ENCODE peak calls at places on chromosomes 4 and X, in nine cellular contexts. One of them, this sample, is unnamed.

GRCh38 chr4:113790478-113790877 is 28.9 kb upstream of the CAMK2D start:
- DNase-seq in iPS-NIHi11: no peak
- DNase-seq in HFF-Myc: no peak
- DNase-seq in EL: no peak
- DNase-seq in activated naive CD8-positive, alpha-beta T cell treated with anti-CD3 and anti-CD28 coated beads, Interleukin-2, amount 50 U/mL, for 16 hours: no peak
- DNase-seq in nephron progenitor cell: no peak
- DNase-seq in activated naive CD4-positive, alpha-beta T cell treated with anti-CD3 and anti-CD28 coated beads, Interleukin-2, amount 10 ng/mL, durations not matched to agents 7 days and 5 days: no peak
- DNase-seq in choroid plexus epithelial cell: no peak
- DNase-seq in adipocyte: no peak
- DNase-seq in this sample: no peak

GRCh38 chr4:88216395-88216794 is 58.0 kb upstream of the ABCG2 start:
- DNase-seq in activated naive CD8-positive, alpha-beta T cell treated with anti-CD3 and anti-CD28 coated beads, Interleukin-2, amount 50 U/mL, for 16 hours: no peak
- DNase-seq in HFF-Myc: no peak
- DNase-seq in choroid plexus epithelial cell: no peak
- DNase-seq in iPS-NIHi11: no peak
- DNase-seq in activated naive CD4-positive, alpha-beta T cell treated with anti-CD3 and anti-CD28 coated beads, Interleukin-2, amount 10 ng/mL, durations not matched to agents 7 days and 5 days: no peak
- DNase-seq in nephron progenitor cell: no peak
- DNase-seq in adipocyte: no peak
- DNase-seq in EL: no peak
- DNase-seq in this sample: no peak

GRCh38 chrX:154412468-154412867 is 1.1 kb downstream of the TAFAZZIN start:
- DNase-seq in adipocyte: peak
- DNase-seq in iPS-NIHi11: no peak
- DNase-seq in activated naive CD4-positive, alpha-beta T cell treated with anti-CD3 and anti-CD28 coated beads, Interleukin-2, amount 10 ng/mL, durations not matched to agents 7 days and 5 days: peak
- DNase-seq in choroid plexus epithelial cell: no peak
- DNase-seq in nephron progenitor cell: no peak
- DNase-seq in EL: no peak
- DNase-seq in activated naive CD8-positive, alpha-beta T cell treated with anti-CD3 and anti-CD28 coated beads, Interleukin-2, amount 50 U/mL, for 16 hours: no peak
- DNase-seq in HFF-Myc: no peak
- DNase-seq in this sample: no peak

GRCh38 chrX:129606918-129607317 is 47.8 kb downstream of the APLN start:
- DNase-seq in adipocyte: peak
- DNase-seq in iPS-NIHi11: peak
- DNase-seq in choroid plexus epithelial cell: peak
- DNase-seq in activated naive CD8-positive, alpha-beta T cell treated with anti-CD3 and anti-CD28 coated beads, Interleukin-2, amount 50 U/mL, for 16 hours: peak
- DNase-seq in activated naive CD4-positive, alpha-beta T cell treated with anti-CD3 and anti-CD28 coated beads, Interleukin-2, amount 10 ng/mL, durations not matched to agents 7 days and 5 days: peak
- DNase-seq in HFF-Myc: peak
- DNase-seq in EL: peak
- DNase-seq in nephron progenitor cell: peak
- DNase-seq in this sample: no peak

GRCh38 chr4:78527103-78527502 is 24.5 kb upstream of the ANXA3 start:
- DNase-seq in nephron progenitor cell: no peak
- DNase-seq in iPS-NIHi11: no peak
- DNase-seq in activated naive CD8-positive, alpha-beta T cell treated with anti-CD3 and anti-CD28 coated beads, Interleukin-2, amount 50 U/mL, for 16 hours: no peak
- DNase-seq in HFF-Myc: no peak
- DNase-seq in activated naive CD4-positive, alpha-beta T cell treated with anti-CD3 and anti-CD28 coated beads, Interleukin-2, amount 10 ng/mL, durations not matched to agents 7 days and 5 days: no peak
- DNase-seq in choroid plexus epithelial cell: no peak
- DNase-seq in EL: no peak
- DNase-seq in adipocyte: no peak
- DNase-seq in this sample: no peak

GRCh38 chr4:88803600-88804096 is 106.0 kb upstream of the NAP1L5 start:
- DNase-seq in activated naive CD8-positive, alpha-beta T cell treated with anti-CD3 and anti-CD28 coated beads, Interleukin-2, amount 50 U/mL, for 16 hours: no peak
- DNase-seq in HFF-Myc: peak
- DNase-seq in activated naive CD4-positive, alpha-beta T cell treated with anti-CD3 and anti-CD28 coated beads, Interleukin-2, amount 10 ng/mL, durations not matched to agents 7 days and 5 days: no peak
- DNase-seq in iPS-NIHi11: no peak
- DNase-seq in choroid plexus epithelial cell: peak
- DNase-seq in EL: peak
- DNase-seq in nephron progenitor cell: no peak
- DNase-seq in adipocyte: peak
- DNase-seq in this sample: no peak

GRCh38 chrX:17860811-17861495 is at the start of gene RAI2:
- DNase-seq in activated naive CD8-positive, alpha-beta T cell treated with anti-CD3 and anti-CD28 coated beads, Interleukin-2, amount 50 U/mL, for 16 hours: no peak
- DNase-seq in iPS-NIHi11: peak
- DNase-seq in nephron progenitor cell: peak
- DNase-seq in adipocyte: peak
- DNase-seq in HFF-Myc: no peak
- DNase-seq in EL: no peak
- DNase-seq in activated naive CD4-positive, alpha-beta T cell treated with anti-CD3 and anti-CD28 coated beads, Interleukin-2, amount 10 ng/mL, durations not matched to agents 7 days and 5 days: peak
- DNase-seq in choroid plexus epithelial cell: no peak
- DNase-seq in this sample: no peak

GRCh38 chr4:113435893-113436292 is 325.6 kb downstream of the CAMK2D start:
- DNase-seq in choroid plexus epithelial cell: peak
- DNase-seq in iPS-NIHi11: peak
- DNase-seq in HFF-Myc: peak
- DNase-seq in EL: peak
- DNase-seq in adipocyte: peak
- DNase-seq in activated naive CD4-positive, alpha-beta T cell treated with anti-CD3 and anti-CD28 coated beads, Interleukin-2, amount 10 ng/mL, durations not matched to agents 7 days and 5 days: no peak
- DNase-seq in activated naive CD8-positive, alpha-beta T cell treated with anti-CD3 and anti-CD28 coated beads, Interleukin-2, amount 50 U/mL, for 16 hours: no peak
- DNase-seq in nephron progenitor cell: no peak
- DNase-seq in this sample: no peak

GRCh38 chr4:71184195-71184781 is 154.5 kb upstream of the SLC4A4 start:
- DNase-seq in choroid plexus epithelial cell: peak
- DNase-seq in nephron progenitor cell: peak
- DNase-seq in iPS-NIHi11: peak
- DNase-seq in adipocyte: peak
- DNase-seq in activated naive CD8-positive, alpha-beta T cell treated with anti-CD3 and anti-CD28 coated beads, Interleukin-2, amount 50 U/mL, for 16 hours: no peak
- DNase-seq in activated naive CD4-positive, alpha-beta T cell treated with anti-CD3 and anti-CD28 coated beads, Interleukin-2, amount 10 ng/mL, durations not matched to agents 7 days and 5 days: peak
- DNase-seq in EL: peak
- DNase-seq in HFF-Myc: peak
- DNase-seq in this sample: peak

GRCh38 chrX:12206413-12206812 is 68.1 kb downstream of the FRMPD4 start:
- DNase-seq in nephron progenitor cell: no peak
- DNase-seq in EL: no peak
- DNase-seq in HFF-Myc: no peak
- DNase-seq in activated naive CD8-positive, alpha-beta T cell treated with anti-CD3 and anti-CD28 coated beads, Interleukin-2, amount 50 U/mL, for 16 hours: no peak
- DNase-seq in activated naive CD4-positive, alpha-beta T cell treated with anti-CD3 and anti-CD28 coated beads, Interleukin-2, amount 10 ng/mL, durations not matched to agents 7 days and 5 days: no peak
- DNase-seq in choroid plexus epithelial cell: no peak
- DNase-seq in adipocyte: no peak
- DNase-seq in iPS-NIHi11: no peak
- DNase-seq in this sample: no peak

GRCh38 chr4:112112590-112113170 is 32.6 kb upstream of the FAM241A start:
- DNase-seq in EL: no peak
- DNase-seq in activated naive CD8-positive, alpha-beta T cell treated with anti-CD3 and anti-CD28 coated beads, Interleukin-2, amount 50 U/mL, for 16 hours: no peak
- DNase-seq in iPS-NIHi11: no peak
- DNase-seq in nephron progenitor cell: no peak
- DNase-seq in choroid plexus epithelial cell: peak
- DNase-seq in adipocyte: no peak
- DNase-seq in activated naive CD4-positive, alpha-beta T cell treated with anti-CD3 and anti-CD28 coated beads, Interleukin-2, amount 10 ng/mL, durations not matched to agents 7 days and 5 days: no peak
- DNase-seq in HFF-Myc: no peak
- DNase-seq in this sample: no peak

GRCh38 chr4:28947374-28947773 is 1772.8 kb upstream of the PCDH7 start:
- DNase-seq in nephron progenitor cell: no peak
- DNase-seq in activated naive CD4-positive, alpha-beta T cell treated with anti-CD3 and anti-CD28 coated beads, Interleukin-2, amount 10 ng/mL, durations not matched to agents 7 days and 5 days: no peak
- DNase-seq in HFF-Myc: no peak
- DNase-seq in adipocyte: no peak
- DNase-seq in activated naive CD8-positive, alpha-beta T cell treated with anti-CD3 and anti-CD28 coated beads, Interleukin-2, amount 50 U/mL, for 16 hours: no peak
- DNase-seq in choroid plexus epithelial cell: no peak
- DNase-seq in EL: no peak
- DNase-seq in iPS-NIHi11: no peak
- DNase-seq in this sample: no peak

GRCh38 chr4:140469806-140470733 is 28.0 kb downstream of the MGAT4D start:
- DNase-seq in iPS-NIHi11: peak
- DNase-seq in activated naive CD4-positive, alpha-beta T cell treated with anti-CD3 and anti-CD28 coated beads, Interleukin-2, amount 10 ng/mL, durations not matched to agents 7 days and 5 days: no peak
- DNase-seq in EL: peak
- DNase-seq in choroid plexus epithelial cell: no peak
- DNase-seq in nephron progenitor cell: peak
- DNase-seq in adipocyte: no peak
- DNase-seq in HFF-Myc: no peak
- DNase-seq in activated naive CD8-positive, alpha-beta T cell treated with anti-CD3 and anti-CD28 coated beads, Interleukin-2, amount 50 U/mL, for 16 hours: no peak
- DNase-seq in this sample: no peak

GRCh38 chrX:19616959-19617358 is 101.7 kb upstream of the MAP3K15 start:
- DNase-seq in activated naive CD4-positive, alpha-beta T cell treated with anti-CD3 and anti-CD28 coated beads, Interleukin-2, amount 10 ng/mL, durations not matched to agents 7 days and 5 days: no peak
- DNase-seq in HFF-Myc: no peak
- DNase-seq in choroid plexus epithelial cell: peak
- DNase-seq in activated naive CD8-positive, alpha-beta T cell treated with anti-CD3 and anti-CD28 coated beads, Interleukin-2, amount 50 U/mL, for 16 hours: no peak
- DNase-seq in iPS-NIHi11: no peak
- DNase-seq in EL: peak
- DNase-seq in adipocyte: peak
- DNase-seq in nephron progenitor cell: no peak
- DNase-seq in this sample: no peak

GRCh38 chr4:17512973-17513665 is 1.2 kb upstream of the QDPR start:
- DNase-seq in adipocyte: no peak
- DNase-seq in activated naive CD4-positive, alpha-beta T cell treated with anti-CD3 and anti-CD28 coated beads, Interleukin-2, amount 10 ng/mL, durations not matched to agents 7 days and 5 days: no peak
- DNase-seq in activated naive CD8-positive, alpha-beta T cell treated with anti-CD3 and anti-CD28 coated beads, Interleukin-2, amount 50 U/mL, for 16 hours: no peak
- DNase-seq in nephron progenitor cell: no peak
- DNase-seq in choroid plexus epithelial cell: no peak
- DNase-seq in iPS-NIHi11: no peak
- DNase-seq in EL: no peak
- DNase-seq in HFF-Myc: no peak
- DNase-seq in this sample: no peak

GRCh38 chr4:76607846-76608245 is 172.8 kb downstream of the SHROOM3 start:
- DNase-seq in iPS-NIHi11: no peak
- DNase-seq in nephron progenitor cell: no peak
- DNase-seq in HFF-Myc: no peak
- DNase-seq in activated naive CD8-positive, alpha-beta T cell treated with anti-CD3 and anti-CD28 coated beads, Interleukin-2, amount 50 U/mL, for 16 hours: no peak
- DNase-seq in choroid plexus epithelial cell: no peak
- DNase-seq in adipocyte: no peak
- DNase-seq in activated naive CD4-positive, alpha-beta T cell treated with anti-CD3 and anti-CD28 coated beads, Interleukin-2, amount 10 ng/mL, durations not matched to agents 7 days and 5 days: no peak
- DNase-seq in EL: no peak
- DNase-seq in this sample: no peak

GRCh38 chr4:110615366-110616161 is 7.3 kb downstream of the PITX2 start:
- DNase-seq in choroid plexus epithelial cell: no peak
- DNase-seq in EL: no peak
- DNase-seq in nephron progenitor cell: peak
- DNase-seq in activated naive CD4-positive, alpha-beta T cell treated with anti-CD3 and anti-CD28 coated beads, Interleukin-2, amount 10 ng/mL, durations not matched to agents 7 days and 5 days: no peak
- DNase-seq in activated naive CD8-positive, alpha-beta T cell treated with anti-CD3 and anti-CD28 coated beads, Interleukin-2, amount 50 U/mL, for 16 hours: no peak
- DNase-seq in iPS-NIHi11: peak
- DNase-seq in adipocyte: no peak
- DNase-seq in HFF-Myc: no peak
- DNase-seq in this sample: no peak

GRCh38 chr4:8451440-8452182 is 11.0 kb downstream of the TRMT44 start:
- DNase-seq in activated naive CD4-positive, alpha-beta T cell treated with anti-CD3 and anti-CD28 coated beads, Interleukin-2, amount 10 ng/mL, durations not matched to agents 7 days and 5 days: no peak
- DNase-seq in choroid plexus epithelial cell: no peak
- DNase-seq in HFF-Myc: no peak
- DNase-seq in activated naive CD8-positive, alpha-beta T cell treated with anti-CD3 and anti-CD28 coated beads, Interleukin-2, amount 50 U/mL, for 16 hours: no peak
- DNase-seq in EL: no peak
- DNase-seq in adipocyte: peak
- DNase-seq in nephron progenitor cell: no peak
- DNase-seq in iPS-NIHi11: no peak
- DNase-seq in this sample: no peak

GRCh38 chrX:136619889-136620505 is 28.0 kb upstream of the CD40LG start:
- DNase-seq in HFF-Myc: no peak
- DNase-seq in activated naive CD4-positive, alpha-beta T cell treated with anti-CD3 and anti-CD28 coated beads, Interleukin-2, amount 10 ng/mL, durations not matched to agents 7 days and 5 days: peak
- DNase-seq in nephron progenitor cell: no peak
- DNase-seq in activated naive CD8-positive, alpha-beta T cell treated with anti-CD3 and anti-CD28 coated beads, Interleukin-2, amount 50 U/mL, for 16 hours: no peak
- DNase-seq in adipocyte: no peak
- DNase-seq in choroid plexus epithelial cell: no peak
- DNase-seq in EL: no peak
- DNase-seq in iPS-NIHi11: no peak
- DNase-seq in this sample: no peak

GRCh38 chr4:110085131-110085530 is 113.3 kb downstream of the ELOVL6 start:
- DNase-seq in activated naive CD8-positive, alpha-beta T cell treated with anti-CD3 and anti-CD28 coated beads, Interleukin-2, amount 50 U/mL, for 16 hours: no peak
- DNase-seq in iPS-NIHi11: no peak
- DNase-seq in activated naive CD4-positive, alpha-beta T cell treated with anti-CD3 and anti-CD28 coated beads, Interleukin-2, amount 10 ng/mL, durations not matched to agents 7 days and 5 days: no peak
- DNase-seq in choroid plexus epithelial cell: peak
- DNase-seq in nephron progenitor cell: no peak
- DNase-seq in HFF-Myc: no peak
- DNase-seq in EL: peak
- DNase-seq in adipocyte: no peak
- DNase-seq in this sample: no peak

GRCh38 chrX:73851014-73852009 is 288.3 kb downstream of the CHIC1 start:
- DNase-seq in HFF-Myc: no peak
- DNase-seq in nephron progenitor cell: no peak
- DNase-seq in activated naive CD8-positive, alpha-beta T cell treated with anti-CD3 and anti-CD28 coated beads, Interleukin-2, amount 50 U/mL, for 16 hours: no peak
- DNase-seq in iPS-NIHi11: no peak
- DNase-seq in adipocyte: peak
- DNase-seq in EL: no peak
- DNase-seq in activated naive CD4-positive, alpha-beta T cell treated with anti-CD3 and anti-CD28 coated beads, Interleukin-2, amount 10 ng/mL, durations not matched to agents 7 days and 5 days: no peak
- DNase-seq in choroid plexus epithelial cell: no peak
- DNase-seq in this sample: peak

GRCh38 chrX:110412971-110413726 is 54.5 kb downstream of the RTL9 start:
- DNase-seq in EL: peak
- DNase-seq in adipocyte: peak
- DNase-seq in choroid plexus epithelial cell: peak
- DNase-seq in activated naive CD4-positive, alpha-beta T cell treated with anti-CD3 and anti-CD28 coated beads, Interleukin-2, amount 10 ng/mL, durations not matched to agents 7 days and 5 days: peak
- DNase-seq in nephron progenitor cell: peak
- DNase-seq in HFF-Myc: no peak
- DNase-seq in iPS-NIHi11: peak
- DNase-seq in activated naive CD8-positive, alpha-beta T cell treated with anti-CD3 and anti-CD28 coated beads, Interleukin-2, amount 50 U/mL, for 16 hours: peak
- DNase-seq in this sample: no peak

GRCh38 chrX:107715331-107716044 is 60.1 kb downstream of the TSC22D3 start:
- DNase-seq in activated naive CD4-positive, alpha-beta T cell treated with anti-CD3 and anti-CD28 coated beads, Interleukin-2, amount 10 ng/mL, durations not matched to agents 7 days and 5 days: peak
- DNase-seq in nephron progenitor cell: no peak
- DNase-seq in HFF-Myc: no peak
- DNase-seq in iPS-NIHi11: no peak
- DNase-seq in choroid plexus epithelial cell: peak
- DNase-seq in activated naive CD8-positive, alpha-beta T cell treated with anti-CD3 and anti-CD28 coated beads, Interleukin-2, amount 50 U/mL, for 16 hours: no peak
- DNase-seq in adipocyte: peak
- DNase-seq in EL: peak
- DNase-seq in this sample: peak

GRCh38 chrX:130082244-130083106 is 27.8 kb downstream of the ELF4 start:
- DNase-seq in activated naive CD4-positive, alpha-beta T cell treated with anti-CD3 and anti-CD28 coated beads, Interleukin-2, amount 10 ng/mL, durations not matched to agents 7 days and 5 days: peak
- DNase-seq in adipocyte: no peak
- DNase-seq in iPS-NIHi11: no peak
- DNase-seq in choroid plexus epithelial cell: peak
- DNase-seq in nephron progenitor cell: no peak
- DNase-seq in HFF-Myc: no peak
- DNase-seq in EL: no peak
- DNase-seq in activated naive CD8-positive, alpha-beta T cell treated with anti-CD3 and anti-CD28 coated beads, Interleukin-2, amount 50 U/mL, for 16 hours: peak
- DNase-seq in this sample: no peak